ENCODE peak calls at places on chromosome 15, in ten cellular contexts. U is fibroblast of lung; I is activated CD8-positive, alpha-beta memory T cell treated with anti-CD3 and anti-CD28 coated beads for 24 hours; B is COLO829; J is Calu3; K is stimulated activated CD8-positive, alpha-beta memory T cell treated with anti-CD3 and anti-CD28 coated beads, Interleukin-7, amount 100 ng/mL, for 4 hours; D is GM04504; N is T-helper 1 cell; Y is caudate nucleus; X is HCEC 1CT. Z is an unnamed sample.

GRCh38 chr15:33859992-33860545 is 108.2 kb upstream of the CHRM5 start:
- DNase-seq in U (no peak), I (no peak), B (no peak), J (no peak), K (no peak), D (no peak), N (no peak), Y (no peak), X (no peak), Z (no peak)

GRCh38 chr15:36026627-36027026 is 480.7 kb upstream of the DPH6 start:
- DNase-seq in U (no peak), I (no peak), B (no peak), J (no peak), K (no peak), D (no peak), N (no peak), Y (no peak), X (no peak), Z (no peak)

GRCh38 chr15:74807302-74807701 is 5.3 kb upstream of the LMAN1L start:
- DNase-seq in U (peak), I (no peak), B (no peak), J (no peak), K (no peak), D (no peak), N (no peak), Y (no peak), X (no peak), Z (no peak)

GRCh38 chr15:67444100-67444499 is 76.8 kb upstream of the C15orf61 start:
- DNase-seq in U (no peak), I (no peak), B (no peak), J (no peak), K (no peak), D (peak), N (no peak), Y (no peak), X (no peak), Z (peak)

GRCh38 chr15:88479169-88479568 is 11.7 kb downstream of the MRPS11 start:
- DNase-seq in U (no peak), I (no peak), B (no peak), J (no peak), K (no peak), D (no peak), N (no peak), Y (no peak), X (no peak), Z (no peak)

GRCh38 chr15:75112848-75113492 is 88.7 kb upstream of the C15orf39 start:
- DNase-seq in U (no peak), I (no peak), B (no peak), J (no peak), K (no peak), D (no peak), N (no peak), Y (no peak), X (no peak), Z (no peak)

GRCh38 chr15:79179108-79179561 is 88.6 kb upstream of the RASGRF1 start:
- DNase-seq in U (peak), I (no peak), B (no peak), J (peak), K (no peak), D (no peak), N (no peak), Y (no peak), X (peak), Z (no peak)

GRCh38 chr15:63381301-63382192 is at the start of gene CA12:
- DNase-seq in U (peak), I (peak), B (no peak), J (peak), K (no peak), D (no peak), N (no peak), Y (peak), X (peak), Z (no peak)

GRCh38 chr15:84833447-84833846 is 16.3 kb downstream of the ALPK3 start:
- DNase-seq in U (peak), I (no peak), B (no peak), J (no peak), K (no peak), D (no peak), N (no peak), Y (no peak), X (peak), Z (no peak)

GRCh38 chr15:37034392-37034791 is 66.0 kb downstream of the MEIS2 start:
- DNase-seq in U (no peak), I (no peak), B (no peak), J (no peak), K (no peak), D (no peak), N (no peak), Y (no peak), X (no peak), Z (no peak)

GRCh38 chr15:70329179-70329578 is 231.5 kb upstream of the TLE3 start:
- DNase-seq in U (no peak), I (peak), B (no peak), J (no peak), K (no peak), D (no peak), N (no peak), Y (no peak), X (no peak), Z (no peak)

GRCh38 chr15:43648649-43649429 is at the start of gene CATSPER2:
- DNase-seq in U (no peak), I (no peak), B (no peak), J (no peak), K (no peak), D (no peak), N (no peak), Y (no peak), X (no peak), Z (no peak)

GRCh38 chr15:67717776-67718175 is 107.5 kb upstream of the SKOR1 start:
- DNase-seq in U (no peak), I (no peak), B (no peak), J (no peak), K (no peak), D (no peak), N (no peak), Y (no peak), X (no peak), Z (no peak)

GRCh38 chr15:78127882-78128281 is 3.4 kb downstream of the CIB2 start:
- DNase-seq in U (no peak), I (no peak), B (no peak), J (no peak), K (no peak), D (no peak), N (no peak), Y (no peak), X (no peak), Z (no peak)

GRCh38 chr15:71109890-71110289 is 5.4 kb upstream of the THSD4 start:
- DNase-seq in U (no peak), I (no peak), B (no peak), J (no peak), K (no peak), D (no peak), N (no peak), Y (no peak), X (no peak), Z (no peak)

GRCh38 chr15:66389098-66389858 is 2.6 kb downstream of the MAP2K1 start:
- DNase-seq in U (no peak), I (no peak), B (no peak), J (no peak), K (no peak), D (no peak), N (no peak), Y (no peak), X (no peak), Z (no peak)

GRCh38 chr15:31471731-31472430 is 145.2 kb downstream of the KLF13 start:
- DNase-seq in U (peak), I (peak), B (no peak), J (no peak), K (no peak), D (peak), N (no peak), Y (no peak), X (peak), Z (peak)

GRCh38 chr15:55587321-55588069 is 650 bp downstream of the PYGO1 start:
- DNase-seq in U (peak), I (peak), B (peak), J (peak), K (no peak), D (peak), N (no peak), Y (no peak), X (peak), Z (no peak)

GRCh38 chr15:35514759-35515158 is 31.2 kb downstream of the DPH6 start:
- DNase-seq in U (peak), I (no peak), B (no peak), J (no peak), K (no peak), D (no peak), N (no peak), Y (no peak), X (peak), Z (no peak)

GRCh38 chr15:65115086-65115485 is at the start of gene UBAP1L:
- DNase-seq in U (no peak), I (no peak), B (peak), J (no peak), K (no peak), D (no peak), N (no peak), Y (no peak), X (no peak), Z (no peak)

GRCh38 chr15:59169337-59169736 is 37.3 kb upstream of the LDHAL6B start:
- DNase-seq in U (peak), I (no peak), B (no peak), J (no peak), K (no peak), D (peak), N (no peak), Y (no peak), X (peak), Z (no peak)

Z was measured in HFF-Myc.